ENCODE peak calls at places on chromosomes 7 and 10, in four cellular contexts. N is brain microvascular endothelial cell, D is mammary epithelial cell, T is upper lobe of right lung. W is an unnamed sample.
A peak's percentile ranks its signal among the peaks of the same experiment; 100 is the strongest.

GRCh38 chr7:40586197-40586596 is 451.4 kb downstream of the SUGCT start:
- DNase-seq in N (peak; percentile 79), T (no peak), D (peak; percentile 50), W (peak; percentile 77)

GRCh38 chr7:82257118-82257695 is 186.4 kb downstream of the CACNA2D1 start:
- DNase-seq in N (no peak), T (no peak), D (no peak), W (no peak)

GRCh38 chr10:22651276-22651980 is 63.0 kb downstream of the PIP4K2A start:
- DNase-seq in D (no peak), T (peak; percentile 74), N (no peak), W (no peak)

GRCh38 chr10:60495357-60495756 is 105.7 kb upstream of the ANK3 start:
- DNase-seq in D (peak; percentile 21), T (no peak), N (peak; percentile 51), W (peak; percentile 44)

GRCh38 chr10:106626371-106626770 is 538.1 kb downstream of the SORCS1 start:
- DNase-seq in N (no peak), D (peak; percentile 7), T (no peak), W (no peak)

GRCh38 chr10:129193148-129193547 is 273.9 kb upstream of the MGMT start:
- DNase-seq in N (peak; percentile 0), D (no peak), T (no peak), W (peak; percentile 18)

GRCh38 chr10:118340486-118340885 is 1.6 kb downstream of the FAM204A start:
- DNase-seq in D (no peak), N (no peak), T (no peak), W (no peak)

GRCh38 chr7:116588225-116588624 is 63.4 kb downstream of the CAV1 start:
- DNase-seq in N (peak; percentile 74), D (peak; percentile 71), T (no peak), W (peak; percentile 86)

GRCh38 chr10:62046522-62047239 is 145.2 kb downstream of the ARID5B start:
- DNase-seq in N (peak; percentile 63), T (no peak), D (peak; percentile 77), W (no peak)

GRCh38 chr7:140596751-140597424 is 43.7 kb downstream of the DENND2A start:
- DNase-seq in D (no peak), T (no peak), N (peak; percentile 27), W (peak; percentile 46)

GRCh38 chr10:51862149-51862548 is 162.8 kb upstream of the CSTF2T start:
- DNase-seq in T (no peak), N (no peak), D (no peak), W (no peak)

DNA sequence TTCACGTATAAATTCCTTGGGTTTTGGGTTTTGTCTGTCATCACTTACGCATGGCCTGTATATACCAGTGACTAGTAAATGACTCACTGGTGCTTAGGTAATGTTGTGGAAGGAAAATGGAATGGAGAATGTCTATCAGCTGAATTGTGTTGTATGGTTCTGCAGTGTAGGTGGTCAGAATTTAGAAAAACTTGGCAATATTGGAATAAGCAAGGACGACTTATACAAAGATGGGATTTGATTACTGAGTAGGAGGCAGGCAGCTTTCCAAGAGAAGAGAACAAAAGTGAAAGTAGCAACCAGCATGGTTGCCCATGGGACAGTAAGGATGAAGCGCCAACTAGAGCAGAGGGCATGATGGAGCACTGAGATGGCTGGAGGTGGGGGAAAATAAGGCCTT is 168.6 kb upstream of the CSTF2T start:
- DNase-seq in D (peak; percentile 86), N (peak; percentile 74), T (no peak), W (peak; percentile 85)
- H3K4me3 ChIP-seq in D (no peak overlapping the region), N (no peak overlapping the region), T (no peak overlapping the region), W (peak overlapping the region; percentile 14)

GRCh38 chr10:93775330-93775729 is 17.6 kb downstream of the LGI1 start:
- DNase-seq in N (no peak), T (no peak), D (no peak), W (no peak)
- TF ChIP-seq CTCF in N (no peak), T (no peak), D (peak; percentile 8), W (no peak)

GRCh38 chr7:74612015-74612829 is 45.3 kb upstream of the GTF2I start:
- DNase-seq in D (peak; percentile 86), N (peak; percentile 33), T (peak; percentile 76), W (no peak)

GRCh38 chr7:74604326-74605020 is 53.0 kb upstream of the GTF2I start:
- DNase-seq in T (peak; percentile 81), N (no peak), D (no peak), W (no peak)

GRCh38 chr7:74606909-74607255 is 50.6 kb upstream of the GTF2I start:
- DNase-seq in N (no peak), T (no peak), D (no peak), W (no peak)

DNA sequence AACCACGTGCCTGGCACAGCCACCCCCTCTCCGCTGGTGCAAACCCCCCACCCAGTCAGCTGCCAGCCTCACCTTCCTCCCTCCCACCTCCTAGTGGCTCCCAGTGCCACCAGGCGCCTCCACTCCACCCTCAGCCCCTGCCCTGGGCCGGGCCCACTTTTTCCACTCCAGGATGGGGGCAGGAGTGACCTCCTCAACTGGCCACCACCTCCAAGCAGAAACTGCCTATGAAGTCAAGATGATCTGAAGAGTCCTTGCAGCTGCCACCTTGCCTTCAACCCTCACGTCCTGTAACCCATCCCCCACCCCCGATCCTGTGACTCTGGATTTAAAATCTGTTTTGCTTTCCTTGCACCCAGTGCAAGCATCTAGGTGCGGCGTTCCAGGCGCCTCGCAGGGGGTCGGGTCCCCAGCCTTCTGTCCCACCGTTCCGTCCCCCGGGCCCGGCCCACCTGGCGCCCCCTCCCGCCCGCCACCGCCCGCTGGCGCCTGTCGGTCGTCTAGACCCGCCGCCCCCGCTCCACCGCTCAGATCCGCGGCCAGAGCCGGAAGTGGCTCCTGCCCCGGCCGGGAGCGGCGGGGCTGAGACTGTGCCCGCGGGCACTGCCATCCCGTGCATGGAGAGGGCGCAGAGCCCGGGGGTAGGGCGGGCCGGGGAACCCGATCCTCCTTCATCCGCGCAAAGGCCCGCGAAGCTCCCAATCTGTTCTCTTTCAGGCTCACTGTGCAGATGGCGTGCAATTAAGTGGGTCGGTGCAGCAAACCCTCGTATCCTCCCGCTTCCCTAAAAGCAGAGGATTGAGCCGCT is 51.2 kb upstream of the GTF2I start:
- DNase-seq in N (no peak), D (no peak), T (peak; percentile 88), W (peak; percentile 28)
- H3K4me3 ChIP-seq in N (peak overlapping the region; percentile 38), D (no peak overlapping the region), T (peak overlapping the region; percentile 56), W (peak overlapping the region; percentile 29)

GRCh38 chr10:97332586-97333350 is 1.8 kb downstream of the FRAT2 start:
- DNase-seq in D (peak; percentile 76), T (no peak), N (peak; percentile 61), W (peak; percentile 93)
- TF ChIP-seq CTCF in D (no peak), T (peak; percentile 24), N (peak; percentile 70), W (peak; percentile 50)

GRCh38 chr10:103692421-103693069 is 162.8 kb downstream of the SH3PXD2A start:
- DNase-seq in N (no peak), T (no peak), D (no peak), W (no peak)
- H3K4me3 ChIP-seq in N (peak overlapping the region; percentile 70), T (peak overlapping the region; percentile 34), D (no peak overlapping the region), W (peak overlapping the region; percentile 31)

DNA sequence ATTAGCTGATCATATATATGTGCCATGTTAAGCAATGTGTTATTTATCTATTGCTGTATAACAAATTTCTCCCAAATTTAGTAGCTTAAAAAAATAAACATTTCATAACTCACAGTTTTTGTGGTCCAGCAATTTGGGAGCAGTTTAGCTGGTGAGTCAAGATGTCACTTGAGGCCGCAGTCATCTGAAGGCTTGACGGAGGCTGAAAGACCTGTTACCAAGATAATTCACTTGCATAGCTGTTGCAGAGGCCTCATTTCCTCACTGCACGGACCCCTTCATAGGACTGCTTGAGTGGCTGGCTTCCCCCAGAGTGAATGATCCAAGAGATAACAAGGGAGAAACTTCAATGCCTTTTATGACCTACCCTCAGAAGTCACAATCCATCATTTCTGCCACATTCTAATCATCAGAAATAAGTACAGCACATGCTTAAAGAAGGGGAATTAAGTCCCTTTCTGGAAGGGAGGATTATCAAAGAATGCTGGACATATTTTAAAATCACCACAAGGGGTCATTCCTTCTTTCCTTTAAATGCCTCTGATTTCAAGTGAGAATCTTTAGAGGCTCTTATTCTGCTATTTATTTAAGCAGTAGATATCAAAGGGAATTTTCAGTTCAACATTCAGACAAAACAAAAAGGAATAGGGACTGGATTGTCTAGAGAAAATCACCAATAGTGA is 10.5 kb upstream of the SRPK2 start:
- DNase-seq in D (no peak), T (no peak), N (no peak), W (peak; percentile 52)
- TF ChIP-seq CTCF in D (peak; percentile 17), T (peak; percentile 32), N (peak; percentile 12), W (peak; percentile 31)

GRCh38 chr7:142556745-142557144 is 192.5 kb upstream of the PRSS1 start:
- DNase-seq in N (peak; percentile 94), D (peak; percentile 95), T (peak; percentile 68), W (peak; percentile 99)

GRCh38 chr7:142562688-142563087 is 186.6 kb upstream of the PRSS1 start:
- DNase-seq in T (no peak), N (no peak), D (no peak), W (peak; percentile 63)

GRCh38 chr7:142563470-142563869 is 185.8 kb upstream of the PRSS1 start:
- DNase-seq in N (peak; percentile 66), T (no peak), D (no peak), W (no peak)

GRCh38 chr7:142557971-142558582 is 191.2 kb upstream of the PRSS1 start:
- DNase-seq in T (no peak), N (peak; percentile 73), D (peak; percentile 28), W (peak; percentile 90)

GRCh38 chr7:142560166-142560565 is 189.1 kb upstream of the PRSS1 start:
- DNase-seq in T (no peak), D (no peak), N (no peak), W (peak; percentile 60)
- H3K4me3 ChIP-seq in T (no peak overlapping the region), D (no peak overlapping the region), N (no peak overlapping the region), W (no peak overlapping the region)

DNA sequence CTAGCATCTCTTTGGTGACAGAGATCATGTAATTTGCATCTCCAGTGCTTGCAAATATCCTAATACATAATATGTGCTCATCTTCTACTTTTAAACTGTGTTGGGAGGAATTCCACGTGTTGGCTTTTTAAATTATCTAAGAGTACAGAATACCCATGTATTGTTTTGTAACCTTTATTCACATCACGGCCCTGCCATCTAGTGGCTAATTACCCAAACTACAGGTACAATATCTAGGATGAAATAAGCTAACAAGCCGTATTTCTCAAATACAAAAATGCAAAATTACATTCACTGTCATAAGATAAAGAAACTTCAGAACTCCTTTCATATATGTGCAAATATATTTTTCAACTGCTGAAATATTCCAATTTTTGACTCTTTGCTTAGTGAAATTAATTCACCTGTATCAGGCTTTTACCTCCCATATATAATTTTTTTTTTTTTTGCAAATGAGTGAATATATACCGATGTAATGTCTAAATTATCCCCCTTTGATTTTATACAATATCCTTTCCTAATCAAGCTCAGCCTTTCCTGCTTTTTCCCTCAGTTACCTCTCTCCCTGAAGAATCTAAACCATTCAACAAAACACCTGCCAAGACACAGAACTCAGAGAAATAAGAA is 30.3 kb upstream of the LSM8 start:
- DNase-seq in D (peak; percentile 36), N (peak; percentile 50), T (no peak), W (peak; percentile 15)
- TF ChIP-seq CTCF in D (peak; percentile 74), N (peak; percentile 39), T (peak; percentile 71), W (peak; percentile 32)